ENCODE peak calls at places on chromosomes 2 and 18, in eight cellular contexts. K, X, H, Q, C, B, F and U are unnamed samples.

GRCh38 chr2:173496746-173497145 is 142.1 kb downstream of the CDCA7 start:
- DNase-seq in B (peak; percentile 64), C (peak; percentile 21), K (no peak), F (no peak), Q (no peak), X (peak; percentile 70), H (no peak), U (no peak)

GRCh38 chr18:23194969-23195957 is 60.0 kb downstream of the CABLES1 start:
- DNase-seq in H (no peak), X (no peak), K (no peak), B (no peak), Q (no peak), C (peak; percentile 35), F (no peak), U (no peak)

GRCh38 chr18:79965119-79965902 is 868 bp downstream of the HSBP1L1 start:
- DNase-seq in F (peak; percentile 65), C (peak; percentile 62), B (peak; percentile 71), H (peak; percentile 61), X (no peak), K (peak; percentile 57), Q (peak; percentile 78), U (no peak)

GRCh38 chr18:2281523-2282199 is 289.6 kb downstream of the METTL4 start:
- DNase-seq in H (no peak), K (no peak), Q (no peak), B (no peak), F (no peak), X (no peak), C (no peak), U (no peak)

GRCh38 chr2:6372317-6372903 is 493.3 kb downstream of the CMPK2 start:
- DNase-seq in K (no peak), B (peak; percentile 2), F (no peak), Q (no peak), H (no peak), X (no peak), C (peak; percentile 1), U (no peak)

GRCh38 chr18:67600181-67600631 is 83.7 kb upstream of the DSEL start:
- DNase-seq in B (peak; percentile 80), Q (no peak), F (no peak), C (peak; percentile 64), K (no peak), H (no peak), X (no peak), U (no peak)

GRCh38 chr2:218180728-218181127 is 14.0 kb upstream of the CXCR1 start:
- DNase-seq in K (no peak), B (peak; percentile 56), F (no peak), Q (no peak), H (no peak), X (no peak), C (peak; percentile 61), U (no peak)

GRCh38 chr2:113977660-113978523 is 88.0 kb downstream of the ACTR3 start:
- DNase-seq in C (peak; percentile 57), X (peak; percentile 55), H (no peak), F (peak; percentile 55), Q (peak; percentile 70), B (peak; percentile 58), K (no peak), U (no peak)

GRCh38 chr2:208311321-208311720 is 45.3 kb downstream of the PIKFYVE start:
- DNase-seq in C (no peak), B (no peak), X (no peak), H (no peak), F (no peak), Q (no peak), K (peak; percentile 68), U (no peak)

GRCh38 chr2:188746727-188747126 is 227.4 kb upstream of the COL3A1 start:
- DNase-seq in F (no peak), Q (no peak), H (no peak), C (peak; percentile 33), K (no peak), X (no peak), B (peak; percentile 47), U (no peak)

GRCh38 chr2:157785200-157785599 is 90.9 kb downstream of the ACVR1 start:
- DNase-seq in C (peak; percentile 78), H (no peak), Q (no peak), F (peak; percentile 32), K (no peak), B (peak; percentile 37), X (no peak), U (no peak)

GRCh38 chr2:24883946-24884345 is 36.1 kb downstream of the ADCY3 start:
- DNase-seq in H (no peak), C (peak; percentile 83), K (no peak), Q (no peak), F (peak; percentile 36), B (peak; percentile 73), X (no peak), U (no peak)

GRCh38 chr2:24885221-24886113 is 34.6 kb downstream of the ADCY3 start:
- DNase-seq in F (no peak), C (no peak), B (no peak), H (no peak), Q (no peak), X (no peak), K (no peak), U (no peak)

GRCh38 chr2:24878341-24878740 is 41.7 kb downstream of the ADCY3 start:
- DNase-seq in Q (no peak), H (no peak), X (no peak), F (no peak), K (no peak), B (no peak), C (no peak), U (no peak)

GRCh38 chr2:24881158-24881557 is 38.9 kb downstream of the ADCY3 start:
- DNase-seq in F (no peak), X (no peak), C (no peak), H (no peak), B (no peak), K (no peak), Q (no peak), U (no peak)

GRCh38 chr2:24881623-24882022 is 38.4 kb downstream of the ADCY3 start:
- DNase-seq in K (no peak), Q (no peak), X (no peak), H (no peak), F (no peak), B (no peak), C (no peak), U (no peak)
- TF ChIP-seq CTCF in K (no peak), Q (no peak), X (no peak), H (no peak), F (no peak), B (peak; percentile 1), C (no peak), U (no peak)

GRCh38 chr2:231721641-231722310 is 13.5 kb downstream of the PTMA start:
- DNase-seq in H (no peak), C (no peak), K (no peak), X (no peak), F (no peak), Q (peak; percentile 62), B (no peak), U (no peak)

GRCh38 chr2:231720292-231720691 is 12.0 kb downstream of the PTMA start:
- DNase-seq in Q (no peak), F (no peak), X (no peak), B (no peak), H (no peak), K (peak; percentile 30), C (no peak), U (no peak)

GRCh38 chr2:231718799-231719198 is 10.5 kb downstream of the PTMA start:
- DNase-seq in Q (no peak), F (no peak), X (no peak), B (no peak), K (no peak), C (no peak), H (no peak), U (no peak)

GRCh38 chr2:231722721-231723307 is 14.5 kb downstream of the PTMA start:
- DNase-seq in F (no peak), C (no peak), H (no peak), X (no peak), Q (no peak), K (no peak), B (no peak), U (no peak)

GRCh38 chr2:231720971-231721640 is 12.8 kb downstream of the PTMA start:
- DNase-seq in Q (no peak), H (no peak), C (no peak), K (peak; percentile 90), F (no peak), B (no peak), X (no peak), U (no peak)
- TF ChIP-seq CTCF in Q (no peak), H (no peak), C (no peak), K (peak; percentile 35), F (no peak), B (no peak), X (no peak), U (no peak)

DNA sequence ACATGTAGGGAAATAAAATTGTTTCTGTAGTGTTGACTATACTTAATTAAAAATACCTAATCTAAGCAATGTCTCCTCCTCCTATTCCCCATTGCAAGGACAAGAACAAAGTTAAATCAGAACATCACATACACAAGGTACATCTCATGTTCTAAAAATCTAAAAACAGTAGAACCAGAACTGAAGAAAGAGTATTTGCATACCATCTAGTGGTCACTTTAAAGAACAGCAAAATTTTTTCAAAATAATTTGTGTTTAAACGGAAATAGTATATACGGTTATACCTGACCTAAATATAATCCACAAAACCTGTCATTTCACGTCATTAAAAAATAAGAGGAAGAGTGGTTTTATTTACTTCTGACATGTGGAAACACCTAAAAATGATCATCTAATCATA is 294.3 kb upstream of the KCNH7 start:
- DNase-seq in C (peak; percentile 13), X (no peak), B (peak; percentile 14), H (no peak), K (no peak), F (no peak), Q (no peak), U (no peak)
- TF ChIP-seq CTCF in C (peak; percentile 65), X (peak; percentile 35), B (peak; percentile 50), H (peak; percentile 21), K (peak; percentile 34), F (no peak), Q (peak; percentile 44), U (no peak)

GRCh38 chr2:222054813-222055212 is 244.0 kb downstream of the PAX3 start:
- DNase-seq in K (no peak), H (no peak), C (no peak), X (no peak), F (no peak), Q (no peak), B (peak; percentile 72), U (no peak)

GRCh38 chr2:222050981-222051380 is 247.8 kb downstream of the PAX3 start:
- DNase-seq in B (no peak), C (no peak), X (no peak), F (no peak), Q (no peak), K (no peak), H (no peak), U (no peak)

GRCh38 chr2:222055328-222055727 is 243.5 kb downstream of the PAX3 start:
- DNase-seq in B (no peak), H (no peak), Q (no peak), C (no peak), F (no peak), X (no peak), K (no peak), U (no peak)

GRCh38 chr2:222049946-222050345 is 248.9 kb downstream of the PAX3 start:
- DNase-seq in X (no peak), C (no peak), H (no peak), Q (no peak), B (peak; percentile 55), F (no peak), K (no peak), U (no peak)

DNA sequence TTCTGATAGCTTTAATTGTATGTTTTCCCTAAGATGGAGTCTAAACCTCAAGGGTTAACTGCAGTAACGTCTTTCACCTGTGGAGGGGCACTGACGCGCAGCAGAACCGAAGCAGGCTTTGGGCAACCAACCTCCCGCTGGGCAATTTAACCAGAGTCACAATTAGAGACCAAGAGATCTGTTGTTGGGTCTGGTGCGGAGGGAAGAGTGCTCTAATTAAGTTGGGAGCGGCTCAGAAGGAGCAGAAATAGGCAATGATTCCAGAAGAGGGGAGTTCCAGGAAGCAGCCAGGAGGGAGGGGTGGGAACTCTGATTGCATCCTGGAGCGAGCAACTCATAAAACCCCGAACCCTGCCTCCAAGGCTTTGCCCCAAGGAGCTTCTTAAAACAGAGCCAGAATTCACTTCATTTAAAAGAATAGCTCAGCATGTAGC is 245.8 kb downstream of the PAX3 start:
- DNase-seq in Q (no peak), C (no peak), B (no peak), X (no peak), K (peak; percentile 9), F (no peak), H (no peak), U (no peak)
- TF ChIP-seq CTCF in Q (no peak), C (no peak), B (peak; percentile 18), X (no peak), K (no peak), F (no peak), H (no peak), U (no peak)